ENCODE peak calls at places on chromosome 15, in six cellular contexts. One of them, this sample, is unnamed.

GRCh38 chr15:47523669-47524068 is 193.6 kb upstream of the SEMA6D start:
- DNase-seq in B cell: no peak
- DNase-seq in GM12865: no peak
- DNase-seq in neural crest cell: no peak
- DNase-seq in left ventricle myocardium inferior: no peak
- DNase-seq in GM23338: no peak
- DNase-seq in this sample: no peak

GRCh38 chr15:71807691-71808091 is 2.7 kb upstream of the NR2E3 start:
- DNase-seq in B cell: no peak
- DNase-seq in GM12865: no peak
- DNase-seq in neural crest cell: no peak
- DNase-seq in left ventricle myocardium inferior: no peak
- DNase-seq in GM23338: peak; percentile 67
- DNase-seq in this sample: no peak

GRCh38 chr15:95208988-95209387 is 977.6 kb downstream of the MCTP2 start:
- DNase-seq in B cell: no peak
- DNase-seq in GM12865: no peak
- DNase-seq in neural crest cell: no peak
- DNase-seq in left ventricle myocardium inferior: no peak
- DNase-seq in GM23338: no peak
- DNase-seq in this sample: no peak

GRCh38 chr15:78243491-78243941 is 9.2 kb upstream of the ACSBG1 start:
- DNase-seq in B cell: no peak
- DNase-seq in GM12865: no peak
- DNase-seq in neural crest cell: no peak
- DNase-seq in left ventricle myocardium inferior: peak; percentile 57
- DNase-seq in GM23338: peak; percentile 87
- DNase-seq in this sample: no peak

GRCh38 chr15:63938486-63939061 is 104.8 kb upstream of the HERC1 start:
- DNase-seq in B cell: no peak
- DNase-seq in GM12865: no peak
- DNase-seq in neural crest cell: no peak
- DNase-seq in left ventricle myocardium inferior: no peak
- DNase-seq in GM23338: no peak
- DNase-seq in this sample: no peak

GRCh38 chr15:78177447-78177873 is 28.3 kb downstream of the IDH3A start:
- DNase-seq in B cell: no peak
- DNase-seq in GM12865: peak; percentile 53
- DNase-seq in neural crest cell: peak; percentile 67
- DNase-seq in left ventricle myocardium inferior: peak; percentile 44
- DNase-seq in GM23338: peak; percentile 89
- DNase-seq in this sample: no peak

GRCh38 chr15:67914537-67915373 is 74.9 kb upstream of the RNU6-1 start:
- DNase-seq in B cell: no peak
- DNase-seq in GM12865: no peak
- DNase-seq in neural crest cell: peak; percentile 40
- DNase-seq in left ventricle myocardium inferior: peak; percentile 73
- DNase-seq in GM23338: peak; percentile 61
- DNase-seq in this sample: no peak

GRCh38 chr15:34182942-34183341 is 27.0 kb downstream of the KATNBL1 start:
- DNase-seq in B cell: no peak
- DNase-seq in GM12865: no peak
- DNase-seq in neural crest cell: no peak
- DNase-seq in left ventricle myocardium inferior: no peak
- DNase-seq in GM23338: peak; percentile 53
- DNase-seq in this sample: no peak

GRCh38 chr15:22956257-22956979 is 23.8 kb downstream of the CYFIP1 start:
- DNase-seq in B cell: no peak
- DNase-seq in GM12865: no peak
- DNase-seq in neural crest cell: no peak
- DNase-seq in left ventricle myocardium inferior: no peak
- DNase-seq in GM23338: no peak
- DNase-seq in this sample: no peak

GRCh38 chr15:78989701-78990248 is 44.9 kb upstream of the CTSH start:
- DNase-seq in B cell: no peak
- DNase-seq in GM12865: no peak
- DNase-seq in neural crest cell: no peak
- DNase-seq in left ventricle myocardium inferior: no peak
- DNase-seq in GM23338: no peak
- DNase-seq in this sample: no peak

GRCh38 chr15:48355377-48355776 is 24.1 kb downstream of the DUT start:
- DNase-seq in B cell: no peak
- DNase-seq in GM12865: no peak
- DNase-seq in neural crest cell: no peak
- DNase-seq in left ventricle myocardium inferior: no peak
- DNase-seq in GM23338: no peak
- DNase-seq in this sample: no peak

GRCh38 chr15:38252481-38253311 is at the start of gene SPRED1:
- DNase-seq in B cell: no peak
- DNase-seq in GM12865: peak; percentile 30
- DNase-seq in neural crest cell: peak; percentile 31
- DNase-seq in left ventricle myocardium inferior: peak; percentile 82
- DNase-seq in GM23338: peak; percentile 57
- DNase-seq in this sample: peak; percentile 29

GRCh38 chr15:60299452-60300047 is 98.2 kb downstream of the ANXA2 start:
- DNase-seq in B cell: no peak
- DNase-seq in GM12865: no peak
- DNase-seq in neural crest cell: no peak
- DNase-seq in left ventricle myocardium inferior: no peak
- DNase-seq in GM23338: peak; percentile 48
- DNase-seq in this sample: no peak

GRCh38 chr15:47788685-47789084 is 71.4 kb downstream of the SEMA6D start:
- DNase-seq in B cell: no peak
- DNase-seq in GM12865: no peak
- DNase-seq in neural crest cell: no peak
- DNase-seq in left ventricle myocardium inferior: no peak
- DNase-seq in GM23338: no peak
- DNase-seq in this sample: no peak

GRCh38 chr15:76332796-76333195 is 3.8 kb upstream of the ISL2 start:
- DNase-seq in B cell: no peak
- DNase-seq in GM12865: no peak
- DNase-seq in neural crest cell: no peak
- DNase-seq in left ventricle myocardium inferior: no peak
- DNase-seq in GM23338: no peak
- DNase-seq in this sample: no peak

GRCh38 chr15:76328962-76329361 is 7.6 kb upstream of the ISL2 start:
- DNase-seq in B cell: no peak
- DNase-seq in GM12865: no peak
- DNase-seq in neural crest cell: no peak
- DNase-seq in left ventricle myocardium inferior: no peak
- DNase-seq in GM23338: no peak
- DNase-seq in this sample: no peak

GRCh38 chr15:76327191-76328105 is 9.1 kb upstream of the ISL2 start:
- DNase-seq in B cell: no peak
- DNase-seq in GM12865: no peak
- DNase-seq in neural crest cell: no peak
- DNase-seq in left ventricle myocardium inferior: no peak
- DNase-seq in GM23338: no peak
- DNase-seq in this sample: no peak

GRCh38 chr15:76328106-76328696 is 8.4 kb upstream of the ISL2 start:
- DNase-seq in B cell: no peak
- DNase-seq in GM12865: no peak
- DNase-seq in neural crest cell: no peak
- DNase-seq in left ventricle myocardium inferior: no peak
- DNase-seq in GM23338: no peak
- DNase-seq in this sample: no peak

DNA sequence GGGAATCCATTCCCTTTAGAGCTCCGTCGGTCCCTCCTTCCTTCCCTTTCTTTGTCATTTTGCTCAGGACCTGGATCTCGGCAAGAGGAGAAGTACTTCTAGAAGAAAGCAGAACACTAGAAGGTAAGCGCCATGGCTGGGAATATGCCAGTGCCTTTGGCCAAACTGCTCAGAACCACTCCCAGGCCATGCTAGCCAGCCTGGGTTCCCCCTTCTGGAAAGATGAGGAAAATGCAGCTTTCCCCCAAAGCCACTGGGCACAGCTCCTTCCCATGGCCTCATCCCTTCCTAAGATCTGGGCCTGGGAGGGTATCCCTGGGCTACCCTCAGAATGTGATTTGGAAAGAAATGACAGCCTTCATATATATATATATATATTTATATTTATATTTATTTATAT is 6.3 kb upstream of the ISL2 start:
- DNase-seq in B cell: no peak
- DNase-seq in GM12865: no peak
- DNase-seq in neural crest cell: peak; percentile 30
- DNase-seq in left ventricle myocardium inferior: no peak
- DNase-seq in GM23338: peak; percentile 82
- DNase-seq in this sample: no peak
- TF ChIP-seq CTCF in B cell: no peak
- TF ChIP-seq CTCF in GM12865: peak; percentile 18
- TF ChIP-seq CTCF in neural crest cell: peak; percentile 59
- TF ChIP-seq CTCF in left ventricle myocardium inferior: peak; percentile 72
- TF ChIP-seq CTCF in GM23338: peak; percentile 82
- TF ChIP-seq CTCF in this sample: no peak

GRCh38 chr15:65033659-65034269 is 4.3 kb upstream of the MTFMT start:
- DNase-seq in B cell: no peak
- DNase-seq in GM12865: peak; percentile 65
- DNase-seq in neural crest cell: no peak
- DNase-seq in left ventricle myocardium inferior: no peak
- DNase-seq in GM23338: peak; percentile 66
- DNase-seq in this sample: no peak
- TF ChIP-seq CTCF in B cell: no peak
- TF ChIP-seq CTCF in GM12865: peak; percentile 67
- TF ChIP-seq CTCF in neural crest cell: peak; percentile 56
- TF ChIP-seq CTCF in left ventricle myocardium inferior: peak; percentile 51
- TF ChIP-seq CTCF in GM23338: peak; percentile 76
- TF ChIP-seq CTCF in this sample: no peak

GRCh38 chr15:93424131-93424530 is 335.1 kb upstream of the RGMA start:
- DNase-seq in B cell: no peak
- DNase-seq in GM12865: no peak
- DNase-seq in neural crest cell: no peak
- DNase-seq in left ventricle myocardium inferior: no peak
- DNase-seq in GM23338: no peak
- DNase-seq in this sample: no peak
- TF ChIP-seq CTCF in B cell: no peak
- TF ChIP-seq CTCF in GM12865: no peak
- TF ChIP-seq CTCF in neural crest cell: no peak
- TF ChIP-seq CTCF in left ventricle myocardium inferior: no peak
- TF ChIP-seq CTCF in GM23338: no peak
- TF ChIP-seq CTCF in this sample: no peak

DNA sequence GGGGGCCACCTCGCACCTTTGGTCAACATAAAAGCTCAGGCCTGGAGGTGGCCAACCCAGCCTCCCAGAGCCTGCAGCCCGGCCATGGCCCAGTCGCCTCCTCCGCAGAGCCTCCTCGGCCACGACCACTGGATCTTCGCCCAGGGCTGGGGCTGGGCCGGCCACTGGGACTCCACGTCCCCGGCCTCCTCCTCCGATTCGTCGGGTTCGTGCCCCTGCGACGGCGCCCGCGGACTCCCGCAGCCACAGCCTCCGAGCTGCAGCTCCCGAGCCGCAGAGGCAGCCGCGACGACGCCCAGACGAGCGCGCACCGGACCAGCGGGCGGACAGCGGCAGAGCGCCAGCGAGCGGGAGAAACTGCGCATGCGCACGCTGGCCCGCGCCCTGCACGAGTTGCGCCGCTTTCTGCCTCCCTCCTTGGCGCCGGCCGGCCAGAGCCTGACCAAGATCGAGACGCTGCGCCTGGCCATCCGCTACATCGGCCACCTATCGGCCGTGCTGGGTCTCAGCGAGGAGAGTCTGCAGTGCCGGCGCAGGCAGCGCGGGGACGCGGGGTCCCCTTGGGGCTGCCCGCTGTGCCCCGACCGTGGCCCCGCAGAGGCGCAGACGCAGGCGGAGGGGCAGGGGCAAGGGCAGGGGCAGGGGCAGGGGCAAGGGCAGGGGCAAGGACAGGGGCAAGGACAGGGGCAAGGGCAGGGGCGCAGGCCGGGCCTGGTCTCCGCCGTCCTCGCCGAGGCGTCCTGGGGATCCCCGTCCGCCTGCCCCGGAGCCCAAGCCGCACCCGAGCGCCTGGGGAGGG is at the start of gene MESP2:
- DNase-seq in B cell: peak; percentile 55
- DNase-seq in GM12865: peak; percentile 85
- DNase-seq in neural crest cell: peak; percentile 78
- DNase-seq in left ventricle myocardium inferior: peak; percentile 86
- DNase-seq in GM23338: peak; percentile 94
- DNase-seq in this sample: peak; percentile 52
- TF ChIP-seq CTCF in B cell: peak; percentile 24
- TF ChIP-seq CTCF in GM12865: peak; percentile 9
- TF ChIP-seq CTCF in neural crest cell: peak; percentile 63
- TF ChIP-seq CTCF in left ventricle myocardium inferior: peak; percentile 72
- TF ChIP-seq CTCF in GM23338: peak; percentile 57
- TF ChIP-seq CTCF in this sample: no peak

GRCh38 chr15:73244333-73244732 is 124.4 kb downstream of the HCN4 start:
- DNase-seq in B cell: no peak
- DNase-seq in GM12865: peak; percentile 31
- DNase-seq in neural crest cell: no peak
- DNase-seq in left ventricle myocardium inferior: no peak
- DNase-seq in GM23338: peak; percentile 76
- DNase-seq in this sample: no peak
- TF ChIP-seq CTCF in B cell: peak; percentile 44
- TF ChIP-seq CTCF in GM12865: peak; percentile 50
- TF ChIP-seq CTCF in neural crest cell: peak; percentile 53
- TF ChIP-seq CTCF in left ventricle myocardium inferior: peak; percentile 14
- TF ChIP-seq CTCF in GM23338: peak; percentile 82
- TF ChIP-seq CTCF in this sample: no peak

GRCh38 chr15:74837482-74837881 is 5.5 kb downstream of the ULK3 start:
- DNase-seq in B cell: no peak
- DNase-seq in GM12865: no peak
- DNase-seq in neural crest cell: no peak
- DNase-seq in left ventricle myocardium inferior: no peak
- DNase-seq in GM23338: peak; percentile 40
- DNase-seq in this sample: no peak
- TF ChIP-seq CTCF in B cell: no peak
- TF ChIP-seq CTCF in GM12865: no peak
- TF ChIP-seq CTCF in neural crest cell: peak; percentile 35
- TF ChIP-seq CTCF in left ventricle myocardium inferior: no peak
- TF ChIP-seq CTCF in GM23338: peak; percentile 37
- TF ChIP-seq CTCF in this sample: no peak

DNA sequence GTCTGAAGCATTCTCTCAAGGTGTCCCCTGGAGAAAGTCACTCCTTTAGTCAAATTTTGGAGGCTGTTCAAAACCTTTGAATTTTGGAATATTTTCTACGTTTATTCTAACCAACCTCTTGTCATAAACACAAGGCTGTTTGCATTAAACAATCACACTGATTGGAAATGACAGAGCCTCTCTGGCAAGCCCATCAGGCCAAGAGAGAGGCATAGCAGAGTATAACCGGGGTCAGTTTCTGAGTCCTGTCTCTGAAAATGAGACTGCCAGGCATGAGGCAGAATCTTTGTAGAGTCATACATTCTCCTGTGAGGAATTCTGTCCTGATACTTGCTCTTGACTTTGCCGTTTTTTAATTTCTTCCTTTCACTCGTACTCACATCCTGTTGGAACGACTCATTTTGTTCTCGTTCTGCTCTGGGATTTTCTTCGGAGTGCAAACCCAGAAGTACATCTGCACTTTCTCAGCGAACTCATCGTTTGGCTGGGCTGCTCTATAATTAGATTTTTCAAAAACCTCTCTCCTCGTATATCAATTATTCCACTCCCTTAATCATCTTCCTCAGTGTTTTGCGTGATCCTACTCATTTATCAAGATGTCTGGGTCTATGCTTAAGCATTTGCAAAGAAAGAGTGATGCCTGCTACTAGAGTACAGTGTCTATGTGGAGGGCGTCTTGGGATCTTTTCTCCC is 114.2 kb downstream of the AGBL1 start:
- DNase-seq in B cell: no peak
- DNase-seq in GM12865: no peak
- DNase-seq in neural crest cell: no peak
- DNase-seq in left ventricle myocardium inferior: no peak
- DNase-seq in GM23338: no peak
- DNase-seq in this sample: no peak
- TF ChIP-seq CTCF in B cell: no peak
- TF ChIP-seq CTCF in GM12865: no peak
- TF ChIP-seq CTCF in neural crest cell: no peak
- TF ChIP-seq CTCF in left ventricle myocardium inferior: no peak
- TF ChIP-seq CTCF in GM23338: no peak
- TF ChIP-seq CTCF in this sample: no peak

This sample was measured in natural killer cell.